ENCODE peak calls at places on chromosomes 1 and 21, in seven cellular contexts. P is CD8-positive, alpha-beta T cell; B is heart right ventricle; D is esophagus squamous epithelium; T is CD4-positive, CD25-positive, alpha-beta regulatory T cell; X is thoracic aorta; N is thyroid gland. R is an unnamed sample.

GRCh38 chr1:200636681-200637080 is 16.1 kb upstream of the KIF14 start:
- DNase-seq in P (no peak), B (no peak), D (no peak), T (no peak), X (no peak), N (no peak), R (no peak)

GRCh38 chr1:151593651-151594625 is 17.9 kb upstream of the SNX27 start:
- DNase-seq in P (peak; percentile 81), B (peak; percentile 67), D (no peak), T (peak; percentile 75), X (no peak), N (peak; percentile 93), R (peak; percentile 75)

GRCh38 chr1:68918563-68918962 is 421.7 kb upstream of the DEPDC1 start:
- DNase-seq in P (no peak), B (no peak), D (no peak), T (no peak), X (no peak), N (no peak), R (no peak)

GRCh38 chr21:34945288-34945687 is 103.8 kb downstream of the RUNX1 start:
- DNase-seq in P (no peak), B (no peak), D (no peak), T (no peak), X (no peak), N (no peak), R (no peak)

GRCh38 chr1:66598670-66599069 is 64.7 kb downstream of the SGIP1 start:
- DNase-seq in P (no peak), B (no peak), D (no peak), T (no peak), X (no peak), N (no peak), R (no peak)

GRCh38 chr1:58487002-58487401 is 59.5 kb downstream of the OMA1 start:
- DNase-seq in P (no peak), B (no peak), D (no peak), T (no peak), X (no peak), N (no peak), R (no peak)

GRCh38 chr1:12179111-12179519 is 12.3 kb downstream of the TNFRSF1B start:
- DNase-seq in P (peak; percentile 70), B (no peak), D (no peak), T (peak; percentile 87), X (no peak), N (no peak), R (peak; percentile 68)

GRCh38 chr1:84674021-84674420 is 16.2 kb downstream of the SSX2IP start:
- DNase-seq in P (no peak), B (no peak), D (no peak), T (no peak), X (no peak), N (no peak), R (no peak)

GRCh38 chr1:225114354-225114995 is 185.0 kb downstream of the DNAH14 start:
- DNase-seq in P (no peak), B (no peak), D (no peak), T (no peak), X (no peak), N (no peak), R (no peak)

GRCh38 chr1:227786673-227787512 is 28.6 kb upstream of the PRSS38 start:
- DNase-seq in P (no peak), B (no peak), D (no peak), T (no peak), X (no peak), N (peak; percentile 27), R (no peak)

GRCh38 chr21:42733874-42734273 is 80.5 kb downstream of the PDE9A start:
- DNase-seq in P (no peak), B (no peak), D (no peak), T (no peak), X (no peak), N (no peak), R (no peak)

GRCh38 chr1:67833595-67833926 is 294 bp upstream of the GNG12 start:
- DNase-seq in P (no peak), B (no peak), D (no peak), T (no peak), X (no peak), N (no peak), R (no peak)

GRCh38 chr1:25819496-25820246 is at the start of gene MTFR1L:
- DNase-seq in P (peak; percentile 92), B (peak; percentile 89), D (peak; percentile 46), T (peak; percentile 91), X (no peak), N (peak; percentile 91), R (peak; percentile 91)

GRCh38 chr1:157496121-157496526 is 56.2 kb downstream of the FCRL5 start:
- DNase-seq in P (peak; percentile 5), B (peak; percentile 11), D (no peak), T (no peak), X (no peak), N (peak; percentile 35), R (no peak)

DNA sequence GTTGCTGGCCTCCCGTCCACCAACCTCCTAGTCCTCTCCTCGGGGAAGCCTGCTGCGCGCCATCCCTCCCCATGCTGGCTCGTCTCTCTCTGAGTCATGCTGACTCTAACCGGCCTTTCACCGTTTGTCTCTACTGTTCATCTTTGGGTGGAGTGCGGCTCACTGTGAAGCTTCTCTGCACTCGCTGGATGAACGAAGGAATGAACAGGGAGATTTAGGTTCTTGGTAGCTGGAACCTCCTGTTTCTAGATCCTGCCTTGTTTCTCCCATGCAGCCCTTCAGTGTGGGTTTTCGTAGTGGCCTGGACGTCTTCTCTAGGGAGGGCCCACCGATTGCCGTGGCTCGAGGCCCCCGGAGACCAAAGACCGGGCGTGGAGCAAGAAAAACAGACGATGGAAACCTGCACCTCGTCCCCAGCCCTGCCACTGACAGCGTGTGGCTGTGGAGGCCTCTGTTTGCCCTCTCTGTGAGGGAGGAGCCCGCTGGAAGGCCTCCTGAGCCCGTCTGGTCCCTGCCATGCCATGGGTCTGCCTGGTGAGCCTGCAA is 227.6 kb upstream of the C1orf174 start:
- DNase-seq in P (no peak), B (no peak), D (no peak), T (no peak), X (no peak), N (no peak), R (no peak)
- H3K9me3 ChIP-seq in P (no peaks in the 10 kb centered on the region), B (no peaks in the 10 kb centered on the region), D (no peaks in the 10 kb centered on the region), T (no peaks in the 10 kb centered on the region), X (no peaks in the 10 kb centered on the region), N (no peaks in the 10 kb centered on the region), R (no peaks in the 10 kb centered on the region)

GRCh38 chr1:247156787-247157232 is 15.0 kb downstream of the ZNF124 start:
- DNase-seq in P (no peak), B (no peak), D (no peak), T (no peak), X (no peak), N (no peak), R (no peak)
- H3K9me3 ChIP-seq in P (peaks cover 59% of the 10 kb centered on the region), B (peaks cover 4% of the 10 kb centered on the region), D (no peaks in the 10 kb centered on the region), T (peaks cover 80% of the 10 kb centered on the region), X (peaks cover 76% of the 10 kb centered on the region), N (no peaks in the 10 kb centered on the region), R (peaks cover 57% of the 10 kb centered on the region)

DNA sequence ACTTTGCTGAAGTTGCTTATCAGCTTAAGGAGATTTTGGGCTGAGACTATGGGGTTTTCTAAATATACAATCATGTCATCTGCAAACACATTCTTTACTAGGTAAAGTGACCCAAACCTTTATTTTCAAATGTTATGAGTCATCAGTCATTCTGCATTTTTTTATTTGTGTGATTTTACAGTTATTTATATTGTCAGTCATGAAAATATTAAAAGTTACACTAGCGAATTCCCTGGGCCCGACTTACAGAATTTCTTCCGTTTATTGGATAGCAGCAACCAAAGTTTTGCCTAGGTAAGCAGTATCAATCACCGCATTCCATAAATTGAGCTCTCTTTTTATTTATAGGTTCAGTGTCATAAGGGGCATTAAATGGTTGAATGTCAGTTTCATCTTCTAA is 13.8 kb downstream of the OR2M5 start:
- DNase-seq in P (no peak), B (no peak), D (no peak), T (no peak), X (no peak), N (no peak), R (no peak)
- H3K9me3 ChIP-seq in P (no peaks in the 10 kb centered on the region), B (no peaks in the 10 kb centered on the region), D (no peaks in the 10 kb centered on the region), T (no peaks in the 10 kb centered on the region), X (no peaks in the 10 kb centered on the region), N (no peaks in the 10 kb centered on the region), R (no peaks in the 10 kb centered on the region)

GRCh38 chr21:32861871-32862270 is 90.3 kb upstream of the PAXBP1 start:
- DNase-seq in P (no peak), B (no peak), D (no peak), T (no peak), X (no peak), N (no peak), R (no peak)

GRCh38 chr21:32858628-32859027 is 87.1 kb upstream of the PAXBP1 start:
- DNase-seq in P (no peak), B (no peak), D (no peak), T (no peak), X (no peak), N (no peak), R (no peak)
- H3K9me3 ChIP-seq in P (no peaks in the 10 kb centered on the region), B (no peaks in the 10 kb centered on the region), D (no peaks in the 10 kb centered on the region), T (peaks cover 9% of the 10 kb centered on the region), X (no peaks in the 10 kb centered on the region), N (no peaks in the 10 kb centered on the region), R (peaks cover 4% of the 10 kb centered on the region)

GRCh38 chr1:82453511-82454185 is 652.9 kb downstream of the ADGRL2 start:
- DNase-seq in P (no peak), B (no peak), D (no peak), T (no peak), X (no peak), N (no peak), R (no peak)
- H3K9me3 ChIP-seq in P (no peaks in the 10 kb centered on the region), B (no peaks in the 10 kb centered on the region), D (no peaks in the 10 kb centered on the region), T (peaks cover 8% of the 10 kb centered on the region), X (peaks cover 3% of the 10 kb centered on the region), N (no peaks in the 10 kb centered on the region), R (no peaks in the 10 kb centered on the region)

GRCh38 chr21:21238882-21239400 is 240.7 kb downstream of the NCAM2 start:
- DNase-seq in P (no peak), B (no peak), D (no peak), T (no peak), X (no peak), N (no peak), R (no peak)

GRCh38 chr21:21232320-21232719 is 234.1 kb downstream of the NCAM2 start:
- DNase-seq in P (no peak), B (no peak), D (no peak), T (no peak), X (no peak), N (peak; percentile 11), R (no peak)

DNA sequence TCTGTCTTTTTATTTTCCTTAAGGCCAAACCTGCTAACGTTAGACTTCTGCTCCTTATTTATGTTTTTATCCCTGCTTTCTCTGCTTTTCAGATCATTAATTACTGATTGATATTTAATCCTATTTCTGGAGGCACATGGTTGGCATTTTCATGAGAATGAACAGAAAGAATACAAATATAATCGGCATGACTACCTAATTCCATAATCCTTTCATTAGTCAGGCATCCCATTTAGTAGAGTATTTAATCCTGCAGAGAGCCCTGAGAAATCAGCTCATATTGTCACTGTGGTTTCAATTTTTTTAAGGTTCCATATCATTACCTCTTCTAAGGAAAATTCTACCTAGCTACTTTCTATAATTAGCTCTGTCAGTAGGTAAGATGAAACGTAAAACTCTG is 238.8 kb downstream of the NCAM2 start:
- DNase-seq in P (no peak), B (no peak), D (no peak), T (no peak), X (no peak), N (no peak), R (no peak)
- H3K9me3 ChIP-seq in P (no peaks in the 10 kb centered on the region), B (no peaks in the 10 kb centered on the region), D (no peaks in the 10 kb centered on the region), T (peaks cover 3% of the 10 kb centered on the region), X (no peaks in the 10 kb centered on the region), N (no peaks in the 10 kb centered on the region), R (no peaks in the 10 kb centered on the region)

R was measured in T-helper 17 cell.